ENCODE peak calls at places on chromosomes 7 and 10, in four cellular contexts. Q is astrocyte of the spinal cord; Y is CD8-positive, alpha-beta memory T cell; O is GM23338. N is an unnamed sample.

GRCh38 chr7:42960762-42961161 is 28.6 kb downstream of the MRPL32 start:
- DNase-seq in Q (no peak), Y (no peak), O (no peak), N (no peak)

GRCh38 chr7:104267701-104268368 is 60.0 kb upstream of the ORC5 start:
- DNase-seq in Q (peak), Y (no peak), O (peak), N (no peak)

GRCh38 chr7:8260871-8261707 is 878 bp downstream of the ICA1 start:
- DNase-seq in Q (no peak), Y (no peak), O (peak), N (no peak)

GRCh38 chr10:7458554-7458953 is 47.7 kb upstream of the SFMBT2 start:
- DNase-seq in Q (no peak), Y (no peak), O (no peak), N (no peak)

GRCh38 chr7:75772081-75773077 is at the start of gene CCL26:
- DNase-seq in Q (peak), Y (no peak), O (no peak), N (no peak)

GRCh38 chr7:141208539-141208938 is 134.7 kb downstream of the TMEM178B start:
- DNase-seq in Q (no peak), Y (no peak), O (peak), N (no peak)

GRCh38 chr7:35624299-35625186 is 70.4 kb downstream of the HERPUD2 start:
- DNase-seq in Q (peak), Y (peak), O (peak), N (no peak)

GRCh38 chr7:111438369-111439289 is 123.7 kb downstream of the IMMP2L start:
- DNase-seq in Q (peak), Y (no peak), O (no peak), N (no peak)

GRCh38 chr10:2895616-2896196 is 171.6 kb upstream of the PFKP start:
- DNase-seq in Q (no peak), Y (no peak), O (peak), N (no peak)

GRCh38 chr10:70762441-70763177 is 22.6 kb downstream of the TBATA start:
- DNase-seq in Q (no peak), Y (no peak), O (no peak), N (no peak)

GRCh38 chr10:26439436-26440090 is 1.4 kb downstream of the APBB1IP start:
- DNase-seq in Q (no peak), Y (peak), O (no peak), N (no peak)

GRCh38 chr10:35635576-35635975 is 6.5 kb downstream of the FZD8 start:
- DNase-seq in Q (peak), Y (peak), O (peak), N (no peak)

GRCh38 chr7:17166824-17167379 is 131.6 kb upstream of the AHR start:
- DNase-seq in Q (no peak), Y (no peak), O (no peak), N (no peak)

DNA sequence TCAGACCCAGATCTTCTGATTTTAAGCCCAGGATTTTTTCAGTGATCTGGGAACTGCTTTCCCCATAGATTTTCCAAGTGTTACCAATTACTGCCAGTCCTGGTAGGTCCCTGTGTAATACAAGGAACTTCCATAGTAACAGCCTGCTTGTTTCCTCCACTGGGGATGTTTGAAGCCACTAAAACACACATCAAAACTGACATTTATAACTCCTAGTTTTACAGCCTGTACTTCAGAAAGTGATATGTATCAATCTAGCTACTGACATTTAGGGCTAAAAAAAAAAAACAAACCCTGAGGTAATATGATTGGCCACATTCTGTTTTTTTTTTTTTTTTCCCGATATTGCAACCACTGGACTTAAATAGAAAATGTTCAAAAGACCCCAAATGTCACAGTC is 166.9 kb upstream of the SP4 start:
- DNase-seq in Q (no peak), Y (no peak), O (no peak), N (no peak)
- H3K4me3 ChIP-seq in Q (no peak), Y (no peak), O (no peak), N (no peak)

GRCh38 chr10:59102394-59102793 is 74.0 kb upstream of the PHYHIPL start:
- DNase-seq in Q (no peak), Y (no peak), O (no peak), N (no peak)

GRCh38 chr10:59098811-59099452 is 77.5 kb upstream of the PHYHIPL start:
- DNase-seq in Q (peak), Y (no peak), O (no peak), N (no peak)

GRCh38 chr10:59096631-59097030 is 79.8 kb upstream of the PHYHIPL start:
- DNase-seq in Q (no peak), Y (no peak), O (no peak), N (no peak)

GRCh38 chr10:59098387-59098786 is 78.1 kb upstream of the PHYHIPL start:
- DNase-seq in Q (peak), Y (no peak), O (no peak), N (no peak)

DNA sequence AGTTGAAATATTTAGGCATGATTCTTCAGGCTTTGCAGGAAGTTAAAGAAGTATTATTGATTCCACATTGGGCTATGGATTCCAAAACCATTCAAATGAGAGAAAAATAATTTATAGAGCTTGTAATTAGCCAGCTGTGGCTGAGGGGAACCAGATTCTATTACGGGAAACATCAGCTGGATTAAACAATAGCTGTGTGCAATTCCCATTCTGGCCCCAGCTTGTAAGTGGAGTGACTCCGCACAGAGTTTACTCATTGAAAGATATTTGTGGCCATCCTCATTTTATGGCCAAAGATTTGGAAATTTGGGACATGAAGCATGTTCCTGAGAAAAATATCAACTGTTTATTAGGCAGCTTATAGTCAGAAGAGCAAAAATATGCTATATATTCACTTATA is 76.9 kb upstream of the PHYHIPL start:
- DNase-seq in Q (no peak), Y (no peak), O (no peak), N (no peak)
- H3K4me3 ChIP-seq in Q (no peak), Y (no peak), O (no peak), N (no peak)

GRCh38 chr7:69439636-69440325 is 158.5 kb upstream of the AUTS2 start:
- DNase-seq in Q (no peak), Y (no peak), O (no peak), N (no peak)

GRCh38 chr7:69438584-69438983 is 159.7 kb upstream of the AUTS2 start:
- DNase-seq in Q (no peak), Y (no peak), O (no peak), N (no peak)

GRCh38 chr7:69439040-69439439 is 159.2 kb upstream of the AUTS2 start:
- DNase-seq in Q (no peak), Y (no peak), O (no peak), N (no peak)

GRCh38 chr7:69445549-69445948 is 152.7 kb upstream of the AUTS2 start:
- DNase-seq in Q (no peak), Y (no peak), O (no peak), N (no peak)

DNA sequence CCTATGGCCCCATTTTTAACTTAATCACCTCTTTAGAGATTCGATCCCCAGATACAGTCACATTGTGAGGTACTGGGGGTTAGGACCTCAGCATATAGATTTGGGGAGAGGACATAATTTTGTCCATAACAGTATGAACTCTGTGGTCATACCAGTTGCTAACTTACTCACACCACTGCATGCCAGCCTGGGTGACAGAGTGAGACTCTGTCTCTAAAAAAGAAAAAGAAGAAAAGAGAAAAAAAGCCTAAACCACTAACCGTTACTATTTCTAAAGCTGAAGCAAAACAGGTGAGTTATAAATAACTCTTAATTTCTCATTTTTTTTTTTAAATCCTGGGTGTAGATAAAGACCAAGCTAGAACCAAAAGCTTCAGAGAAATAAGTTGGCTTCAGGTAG is 155.1 kb upstream of the AUTS2 start:
- DNase-seq in Q (no peak), Y (no peak), O (no peak), N (no peak)
- H3K4me3 ChIP-seq in Q (no peak), Y (no peak), O (no peak), N (no peak)

GRCh38 chr10:104258209-104258608 is 3.5 kb downstream of the GSTO1 start:
- DNase-seq in Q (no peak), Y (no peak), O (no peak), N (no peak)

GRCh38 chr10:104256335-104257080 is 1.8 kb downstream of the GSTO1 start:
- DNase-seq in Q (peak), Y (no peak), O (no peak), N (no peak)

GRCh38 chr10:104255244-104255981 is 721 bp downstream of the GSTO1 start:
- DNase-seq in Q (peak), Y (peak), O (peak), N (no peak)

GRCh38 chr10:104259456-104259855 is 4.8 kb downstream of the GSTO1 start:
- DNase-seq in Q (no peak), Y (no peak), O (no peak), N (no peak)

GRCh38 chr10:104257235-104257634 is 2.5 kb downstream of the GSTO1 start:
- DNase-seq in Q (no peak), Y (no peak), O (no peak), N (no peak)
- H3K4me3 ChIP-seq in Q (no peak), Y (no peak), O (no peak), N (no peak)